ENCODE peak calls at places on chromosome 10, in six cellular contexts. E, M, W, B, T and C are unnamed samples.

GRCh38 chr10:116848032-116848911 is 1.0 kb upstream of the ENO4 start:
- DNase-seq in E (no peak), M (no peak), W (no peak), B (no peak), T (no peak), C (no peak)

GRCh38 chr10:28130267-28130666 is 131.4 kb upstream of the ODAD2 start:
- DNase-seq in E (no peak), M (no peak), W (peak), B (no peak), T (peak), C (peak)

GRCh38 chr10:130757821-130758489 is 553.6 kb downstream of the TCERG1L start:
- DNase-seq in E (no peak), M (no peak), W (no peak), B (no peak), T (no peak), C (no peak)

GRCh38 chr10:110206988-110207804 is at the start of gene MXI1:
- DNase-seq in E (peak), M (peak), W (peak), B (peak), T (peak), C (peak)

GRCh38 chr10:16652154-16652553 is 130.5 kb upstream of the C1QL3 start:
- DNase-seq in E (no peak), M (no peak), W (no peak), B (no peak), T (peak), C (no peak)

GRCh38 chr10:3712707-3713106 is 72.3 kb downstream of the KLF6 start:
- DNase-seq in E (no peak), M (no peak), W (no peak), B (no peak), T (no peak), C (no peak)

GRCh38 chr10:31929986-31930675 is 1.5 kb upstream of the ARHGAP12 start:
- DNase-seq in E (no peak), M (no peak), W (no peak), B (no peak), T (peak), C (no peak)

GRCh38 chr10:84539244-84539643 is 210.9 kb downstream of the CCSER2 start:
- DNase-seq in E (no peak), M (no peak), W (no peak), B (no peak), T (no peak), C (no peak)

GRCh38 chr10:34124522-34125035 is 690.5 kb downstream of the PARD3 start:
- DNase-seq in E (no peak), M (peak), W (peak), B (no peak), T (peak), C (peak)

GRCh38 chr10:116477989-116478615 is 50.5 kb downstream of the PNLIPRP3 start:
- DNase-seq in E (no peak), M (no peak), W (no peak), B (no peak), T (no peak), C (no peak)

GRCh38 chr10:52438119-52438518 is 124.0 kb downstream of the DKK1 start:
- DNase-seq in E (no peak), M (no peak), W (no peak), B (no peak), T (no peak), C (no peak)

GRCh38 chr10:110822708-110823291 is 48.9 kb upstream of the PDCD4 start:
- DNase-seq in E (no peak), M (no peak), W (no peak), B (peak), T (peak), C (no peak)

GRCh38 chr10:86282664-86283465 is 83.7 kb downstream of the GRID1 start:
- DNase-seq in E (no peak), M (no peak), W (no peak), B (no peak), T (no peak), C (no peak)

GRCh38 chr10:61633665-61634064 is 29.1 kb upstream of the CABCOCO1 start:
- DNase-seq in E (no peak), M (no peak), W (peak), B (no peak), T (no peak), C (no peak)

GRCh38 chr10:34677132-34677531 is 138.0 kb downstream of the PARD3 start:
- DNase-seq in E (no peak), M (no peak), W (no peak), B (no peak), T (no peak), C (no peak)

GRCh38 chr10:44024351-44025116 is 360.4 kb downstream of the CXCL12 start:
- DNase-seq in E (no peak), M (no peak), W (no peak), B (no peak), T (no peak), C (no peak)

GRCh38 chr10:70558871-70559810 is 43.4 kb downstream of the PRF1 start:
- DNase-seq in E (no peak), M (peak), W (peak), B (peak), T (peak), C (no peak)

GRCh38 chr10:12590682-12591642 is 241.6 kb downstream of the CAMK1D start:
- DNase-seq in E (no peak), M (no peak), W (no peak), B (no peak), T (no peak), C (no peak)
- H3K4me3 ChIP-seq in E (no peak), M (no peak), W (no peak), B (no peak), T (no peak), C (no peak)

GRCh38 chr10:89327803-89328441 is at the start of gene IFIT3:
- DNase-seq in E (peak), M (peak), W (peak), B (peak), T (peak), C (peak)
- H3K4me3 ChIP-seq in E (peak), M (peak), W (peak), B (no peak), T (no peak), C (peak)

GRCh38 chr10:124450783-124451057 is 885 bp upstream of the NKX1-2 start:
- DNase-seq in E (no peak), M (no peak), W (no peak), B (no peak), T (peak), C (no peak)
- H3K4me3 ChIP-seq in E (no peak), M (no peak), W (no peak), B (no peak), T (no peak), C (no peak)

GRCh38 chr10:58189269-58189668 is 78.4 kb downstream of the IPMK start:
- DNase-seq in E (no peak), M (no peak), W (peak), B (peak), T (no peak), C (peak)
- H3K4me3 ChIP-seq in E (no peak), M (no peak), W (no peak), B (no peak), T (no peak), C (no peak)

GRCh38 chr10:71963351-71963755 is 842 bp upstream of the CHST3 start:
- DNase-seq in E (no peak), M (no peak), W (no peak), B (no peak), T (peak), C (no peak)

GRCh38 chr10:71965623-71966022 is 1.4 kb downstream of the CHST3 start:
- DNase-seq in E (peak), M (no peak), W (no peak), B (no peak), T (no peak), C (no peak)

GRCh38 chr10:71964669-71965515 is 697 bp downstream of the CHST3 start:
- DNase-seq in E (no peak), M (peak), W (peak), B (peak), T (peak), C (no peak)

GRCh38 chr10:71962915-71963314 is 1.3 kb upstream of the CHST3 start:
- DNase-seq in E (no peak), M (no peak), W (no peak), B (peak), T (no peak), C (no peak)

DNA sequence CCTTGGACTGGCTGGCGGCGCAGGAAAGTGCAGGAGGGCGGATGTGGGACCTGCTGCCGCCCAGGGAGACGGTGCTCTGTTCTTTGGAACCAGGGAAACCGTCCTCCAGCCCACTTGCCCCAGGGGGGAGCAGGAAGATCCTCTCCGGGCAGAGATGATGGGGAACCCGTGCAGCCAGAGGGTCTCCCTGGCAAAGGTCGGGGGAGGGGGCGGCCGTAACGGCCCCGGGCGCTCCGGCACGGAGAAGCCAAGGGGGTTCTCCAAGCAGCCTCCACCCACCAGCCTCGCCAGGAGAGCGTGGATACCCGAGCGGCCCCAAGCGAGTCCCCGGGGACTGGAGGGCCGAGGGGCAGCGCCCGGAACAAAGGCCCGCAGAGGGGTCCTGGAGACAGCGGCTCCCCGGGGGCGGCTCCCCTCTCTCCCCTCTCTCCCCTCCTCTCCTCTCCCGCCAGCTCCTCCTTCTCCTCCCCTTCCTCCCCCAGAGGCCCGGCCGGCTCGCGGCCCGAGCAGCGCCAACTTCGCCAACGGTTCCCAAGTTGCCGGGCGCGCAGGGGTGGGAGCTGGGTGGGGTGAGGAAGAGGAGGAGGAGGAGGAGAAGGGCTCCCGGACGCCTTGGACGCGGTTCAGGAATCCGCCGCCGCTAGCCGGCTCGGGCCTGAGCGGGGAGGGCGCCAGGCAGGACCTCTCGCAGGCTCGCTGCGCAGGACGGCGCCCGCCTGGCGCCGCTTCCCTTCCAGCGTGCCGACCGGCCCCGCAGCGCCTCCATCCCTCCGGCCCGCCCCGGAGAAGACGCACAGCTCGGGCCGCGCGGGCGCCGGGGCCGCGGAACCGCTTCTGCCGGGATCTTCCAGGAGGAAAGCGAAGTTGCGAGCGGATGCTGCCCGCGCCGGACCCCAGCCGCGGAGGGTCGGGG is at the start of gene CHST3:
- DNase-seq in E (peak), M (no peak), W (peak), B (peak), T (peak), C (no peak)
- H3K4me3 ChIP-seq in E (peak), M (peak), W (peak), B (peak), T (peak), C (peak)

GRCh38 chr10:118710487-118710886 is 44.3 kb downstream of the CACUL1 start:
- DNase-seq in E (no peak), M (no peak), W (no peak), B (no peak), T (no peak), C (no peak)
- H3K4me3 ChIP-seq in E (no peak), M (no peak), W (no peak), B (no peak), T (no peak), C (no peak)

GRCh38 chr10:11108356-11108755 is 90.7 kb downstream of the CELF2 start:
- DNase-seq in E (no peak), M (no peak), W (no peak), B (no peak), T (peak), C (no peak)

GRCh38 chr10:11106621-11107374 is 89.1 kb downstream of the CELF2 start:
- DNase-seq in E (no peak), M (no peak), W (no peak), B (no peak), T (peak), C (no peak)

GRCh38 chr10:11107953-11108352 is 90.3 kb downstream of the CELF2 start:
- DNase-seq in E (no peak), M (no peak), W (no peak), B (no peak), T (peak), C (no peak)

GRCh38 chr10:11105676-11106004 is 88.0 kb downstream of the CELF2 start:
- DNase-seq in E (no peak), M (no peak), W (no peak), B (no peak), T (no peak), C (no peak)

GRCh38 chr10:11104772-11105675 is 87.4 kb downstream of the CELF2 start:
- DNase-seq in E (no peak), M (no peak), W (no peak), B (no peak), T (peak), C (no peak)
- H3K4me3 ChIP-seq in E (no peak), M (no peak), W (no peak), B (no peak), T (no peak), C (no peak)

DNA sequence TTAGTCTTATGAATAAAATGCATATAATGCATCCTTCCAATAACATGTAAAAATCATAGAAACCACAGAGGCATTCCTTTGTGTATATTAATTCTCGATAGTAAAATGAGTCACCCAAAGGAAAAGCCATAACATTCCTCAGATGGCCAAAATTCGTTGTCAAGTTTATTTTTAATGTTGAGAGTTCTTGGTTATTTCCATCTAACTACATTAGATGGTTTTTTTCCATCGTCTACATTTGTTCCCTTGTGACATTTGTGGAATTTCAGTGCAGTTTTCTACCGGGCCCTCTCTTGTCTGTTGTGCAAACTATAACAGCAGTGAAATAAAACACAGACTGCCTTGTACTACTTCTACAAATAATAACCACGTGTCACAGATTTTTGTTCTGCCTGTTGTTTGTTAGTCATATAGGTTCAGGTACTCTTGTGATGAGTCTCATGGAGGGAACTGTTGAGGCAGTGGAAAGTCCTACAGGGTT is 54.7 kb upstream of the CCAR1 start:
- DNase-seq in E (no peak), M (no peak), W (peak), B (no peak), T (no peak), C (peak)
- H3K4me3 ChIP-seq in E (no peak), M (no peak), W (peak), B (no peak), T (no peak), C (no peak)